ENCODE peak calls at places on chromosomes 11 and 22, in four cellular contexts. E is lower lobe of right lung, W is spleen, X is psoas muscle. R is an unnamed sample.
A peak's percentile ranks its signal among the peaks of the same experiment; 100 is the strongest.

GRCh38 chr22:37186228-37186996 is 1.6 kb downstream of the C1QTNF6 start:
- DNase-seq in E (peak; percentile 26), W (peak; percentile 79), X (peak; percentile 39), R (no peak)

GRCh38 chr22:23305321-23305910 is 125.1 kb downstream of the BCR start:
- DNase-seq in E (peak; percentile 40), W (peak; percentile 67), X (no peak), R (no peak)

GRCh38 chr22:19764050-19764593 is 3.5 kb downstream of the TBX1 start:
- DNase-seq in E (no peak), W (no peak), X (no peak), R (no peak)

GRCh38 chr11:66727282-66727882 is 1.6 kb downstream of the SPTBN2 start:
- DNase-seq in E (no peak), W (no peak), X (peak; percentile 54), R (peak; percentile 60)

GRCh38 chr11:134557571-134558257 is 145.7 kb upstream of the B3GAT1 start:
- DNase-seq in E (no peak), W (no peak), X (no peak), R (no peak)

GRCh38 chr22:50274311-50274710 is 4.1 kb upstream of the MAPK11 start:
- DNase-seq in E (no peak), W (no peak), X (no peak), R (peak; percentile 75)

GRCh38 chr22:42364641-42365336 is 67.4 kb downstream of the NFAM1 start:
- DNase-seq in E (no peak), W (no peak), X (no peak), R (no peak)

GRCh38 chr11:43907028-43907966 is 26.7 kb downstream of the ALKBH3 start:
- DNase-seq in E (no peak), W (no peak), X (no peak), R (no peak)

GRCh38 chr11:126732981-126733380 is 267.6 kb downstream of the KIRREL3 start:
- DNase-seq in E (no peak), W (no peak), X (no peak), R (no peak)

GRCh38 chr22:36689583-36689982 is 14.0 kb downstream of the CACNG2 start:
- DNase-seq in E (no peak), W (no peak), X (no peak), R (no peak)

GRCh38 chr11:101487775-101488174 is 96.0 kb downstream of the TRPC6 start:
- DNase-seq in E (no peak), W (no peak), X (no peak), R (no peak)

GRCh38 chr11:87754685-87755084 is 420.6 kb downstream of the RAB38 start:
- DNase-seq in E (no peak), W (no peak), X (no peak), R (no peak)

GRCh38 chr11:114075891-114076441 is 16.5 kb downstream of the ZBTB16 start:
- DNase-seq in E (no peak), W (no peak), X (peak; percentile 76), R (peak; percentile 57)
- H3K4me3 ChIP-seq in E (peak overlapping the region; percentile 26), W (no peak overlapping the region), X (peak overlapping the region; percentile 54), R (peak overlapping the region; percentile 15)

GRCh38 chr11:15617126-15617525 is 502.4 kb downstream of the INSC start:
- DNase-seq in E (no peak), W (no peak), X (no peak), R (no peak)
- H3K4me1 ChIP-seq in E (no peaks in the 10 kb centered on the region), W (no peaks in the 10 kb centered on the region), X (peaks cover 6% of the 10 kb centered on the region), R (peaks cover 53% of the 10 kb centered on the region)

GRCh38 chr22:48071305-48071704 is 1308.9 kb downstream of the TBC1D22A start:
- DNase-seq in E (no peak), W (no peak), X (no peak), R (no peak)
- H3K4me3 ChIP-seq in E (no peak overlapping the region), W (no peak overlapping the region), X (no peak overlapping the region), R (no peak overlapping the region)

GRCh38 chr11:94786264-94787126 is 18.3 kb downstream of the AMOTL1 start:
- DNase-seq in E (no peak), W (no peak), X (no peak), R (no peak)
- H3K4me1 ChIP-seq in E (peaks cover 80% of the 10 kb centered on the region), W (peaks cover 6% of the 10 kb centered on the region), X (peaks cover 98% of the 10 kb centered on the region), R (no peaks in the 10 kb centered on the region)

GRCh38 chr11:18191376-18191775 is 18.7 kb downstream of the MRGPRX4 start:
- DNase-seq in E (no peak), W (no peak), X (no peak), R (no peak)
- H3K4me3 ChIP-seq in E (no peak overlapping the region), W (no peak overlapping the region), X (no peak overlapping the region), R (no peak overlapping the region)

DNA sequence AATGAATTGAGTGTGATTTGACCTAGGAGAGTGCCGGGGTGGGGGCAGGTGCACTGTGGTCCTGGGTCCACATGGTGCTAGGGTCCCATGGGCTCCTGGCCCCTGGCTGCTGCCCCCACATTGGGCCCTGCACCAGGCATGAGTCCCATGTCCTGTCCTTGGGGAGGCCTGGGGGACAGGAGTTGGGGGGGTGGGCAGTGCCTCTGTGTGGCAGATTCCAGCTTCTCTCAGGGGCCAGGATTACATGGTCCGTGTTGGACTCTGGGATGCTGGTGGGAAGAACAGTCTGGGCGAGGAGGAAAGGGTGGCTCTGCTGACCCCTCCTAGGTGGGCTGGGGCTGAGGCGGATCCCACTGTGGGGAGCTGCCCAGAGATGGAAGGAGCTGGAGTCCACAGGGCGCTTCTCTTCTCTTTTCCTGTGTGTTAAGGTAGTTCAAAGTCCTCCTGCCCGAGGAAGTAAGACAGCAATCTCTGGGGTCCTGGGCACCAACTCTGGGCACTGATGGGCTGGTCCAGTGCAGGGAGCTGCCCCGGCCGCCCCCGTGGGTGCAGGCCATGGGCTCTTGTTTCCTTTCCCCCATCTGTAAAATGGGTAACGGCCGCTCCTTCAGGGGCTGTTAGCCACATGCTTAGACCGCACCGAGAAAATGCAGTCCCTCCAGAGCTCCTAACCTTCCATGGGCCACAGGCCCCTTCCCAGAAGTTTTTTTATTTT is 19.8 kb downstream of the KCNQ1 start:
- DNase-seq in E (no peak), W (peak; percentile 71), X (no peak), R (no peak)
- H3K4me1 ChIP-seq in E (peaks cover 22% of the 10 kb centered on the region), W (peaks cover 45% of the 10 kb centered on the region), X (no peaks in the 10 kb centered on the region), R (no peaks in the 10 kb centered on the region)

GRCh38 chr11:847876-848275 is 5.2 kb downstream of the TSPAN4 start:
- DNase-seq in E (no peak), W (no peak), X (no peak), R (no peak)

GRCh38 chr11:843818-844692 is 1.4 kb downstream of the TSPAN4 start:
- DNase-seq in E (peak; percentile 96), W (peak; percentile 94), X (peak; percentile 96), R (no peak)

GRCh38 chr11:844693-845644 is 2.3 kb downstream of the TSPAN4 start:
- DNase-seq in E (peak; percentile 91), W (peak; percentile 90), X (peak; percentile 96), R (peak; percentile 74)

GRCh38 chr11:846496-847098 is 3.9 kb downstream of the TSPAN4 start:
- DNase-seq in E (no peak), W (no peak), X (no peak), R (no peak)

DNA sequence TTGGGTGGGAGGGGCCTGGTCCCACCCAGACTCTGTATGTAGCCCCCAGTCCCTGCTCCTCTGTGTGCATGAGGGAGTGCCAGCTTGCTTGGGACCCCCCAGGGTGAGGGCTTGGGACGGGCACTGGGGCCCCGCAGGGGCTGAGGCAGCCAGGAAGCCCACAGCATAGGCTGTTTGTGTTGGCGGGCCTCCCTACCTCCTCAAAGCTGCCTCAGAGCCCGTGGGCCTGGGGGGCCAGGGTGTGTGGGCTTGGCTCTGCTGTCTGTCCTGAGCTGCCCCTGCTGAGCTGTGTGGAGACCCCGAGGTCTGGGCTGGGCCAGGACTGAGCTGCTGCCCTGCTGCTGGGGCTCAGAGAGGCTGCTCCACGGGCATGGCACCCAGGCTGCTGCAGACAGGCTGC is 3.2 kb downstream of the TSPAN4 start:
- DNase-seq in E (no peak), W (no peak), X (no peak), R (no peak)
- H3K4me3 ChIP-seq in E (peak overlapping the region; percentile 99), W (no peak overlapping the region), X (no peak overlapping the region), R (no peak overlapping the region)

GRCh38 chr11:61833926-61834277 is 5.8 kb downstream of the FADS2 start:
- DNase-seq in E (no peak), W (no peak), X (no peak), R (no peak)

GRCh38 chr11:61834278-61835004 is 6.3 kb downstream of the FADS2 start:
- DNase-seq in E (no peak), W (peak; percentile 78), X (peak; percentile 78), R (no peak)

GRCh38 chr11:61832207-61832606 is 4.1 kb downstream of the FADS2 start:
- DNase-seq in E (no peak), W (no peak), X (no peak), R (no peak)

GRCh38 chr11:61832758-61833157 is 4.7 kb downstream of the FADS2 start:
- DNase-seq in E (no peak), W (peak; percentile 40), X (no peak), R (no peak)

GRCh38 chr11:61833478-61833877 is 5.4 kb downstream of the FADS2 start:
- DNase-seq in E (no peak), W (peak; percentile 62), X (no peak), R (no peak)
- H3K4me1 ChIP-seq in E (peaks cover 39% of the 10 kb centered on the region), W (peaks cover 29% of the 10 kb centered on the region), X (peaks cover 7% of the 10 kb centered on the region), R (peaks cover 3% of the 10 kb centered on the region)

GRCh38 chr11:40381481-40381880 is 1078.0 kb downstream of the LRRC4C start:
- DNase-seq in E (no peak), W (no peak), X (no peak), R (no peak)
- H3K4me3 ChIP-seq in E (no peak overlapping the region), W (no peak overlapping the region), X (no peak overlapping the region), R (no peak overlapping the region)

GRCh38 chr22:49066619-49067018 is 761.1 kb downstream of the BRD1 start:
- DNase-seq in E (no peak), W (no peak), X (no peak), R (no peak)

GRCh38 chr22:49067504-49067903 is 760.2 kb downstream of the BRD1 start:
- DNase-seq in E (no peak), W (no peak), X (no peak), R (no peak)

GRCh38 chr22:49063040-49063329 is 764.7 kb downstream of the BRD1 start:
- DNase-seq in E (no peak), W (no peak), X (peak; percentile 20), R (no peak)

GRCh38 chr22:49062155-49063039 is 765.3 kb downstream of the BRD1 start:
- DNase-seq in E (no peak), W (no peak), X (peak; percentile 30), R (no peak)

DNA sequence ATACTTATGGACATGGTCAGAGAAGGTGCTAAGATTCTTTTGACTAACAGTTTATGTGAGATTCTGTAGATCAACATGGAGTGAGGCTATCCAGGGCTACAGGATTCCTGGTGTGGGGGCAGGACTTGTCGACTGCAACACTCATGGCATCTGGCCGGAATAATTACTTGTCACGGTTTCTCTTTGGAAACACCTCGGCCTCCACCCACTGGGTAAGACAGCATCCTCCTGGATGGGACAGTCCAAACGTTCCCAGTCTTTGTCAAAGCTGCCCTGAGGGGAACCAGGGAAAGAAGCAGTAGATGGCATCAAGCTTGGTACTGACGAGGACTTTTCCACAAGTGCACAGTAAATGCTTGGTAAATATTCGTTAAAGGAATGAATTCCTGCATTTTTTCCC is 762.8 kb downstream of the BRD1 start:
- DNase-seq in E (no peak), W (no peak), X (no peak), R (no peak)
- H3K4me1 ChIP-seq in E (no peaks in the 10 kb centered on the region), W (no peaks in the 10 kb centered on the region), X (no peaks in the 10 kb centered on the region), R (no peaks in the 10 kb centered on the region)

R was measured in BE2C.